ENCODE peak calls at places on chromosomes 1 and 21, in six cellular contexts. I is heart left ventricle, A is body of pancreas, E is neural crest cell, W is pancreas, Z is GM20000. R is an unnamed sample.
A peak's percentile ranks its signal among the peaks of the same experiment; 100 is the strongest.

GRCh38 chr1:212926364-212926757 is 24.0 kb upstream of the VASH2 start:
- DNase-seq in I (no peak), E (no peak), Z (no peak), A (no peak), W (no peak), R (no peak)

GRCh38 chr1:183896466-183897026 is 91.6 kb downstream of the RGL1 start:
- DNase-seq in I (no peak), E (no peak), Z (no peak), A (no peak), W (no peak), R (no peak)

GRCh38 chr21:15679630-15680029 is 50.2 kb upstream of the USP25 start:
- DNase-seq in A (no peak), I (no peak), E (no peak), Z (no peak), W (no peak), R (no peak)

GRCh38 chr1:192316692-192317091 is at the start of gene RGS21:
- DNase-seq in A (no peak), W (no peak), Z (no peak), I (no peak), E (no peak), R (no peak)

GRCh38 chr1:150558328-150558727 is 9.1 kb downstream of the ADAMTSL4 start:
- DNase-seq in A (no peak), I (no peak), W (no peak), Z (no peak), E (no peak), R (no peak)

GRCh38 chr1:244636488-244637259 is 16.3 kb upstream of the DESI2 start:
- DNase-seq in W (no peak), Z (no peak), A (no peak), I (no peak), E (no peak), R (no peak)

GRCh38 chr1:983736-984475 is 2.0 kb upstream of the PERM1 start:
- DNase-seq in A (peak; percentile 63), I (peak; percentile 44), Z (peak; percentile 86), E (peak; percentile 70), W (peak; percentile 57), R (no peak)

GRCh38 chr1:66938618-66939017 is 13.8 kb downstream of the MIER1 start:
- DNase-seq in W (no peak), I (no peak), E (no peak), A (no peak), Z (no peak), R (no peak)

GRCh38 chr21:44530221-44530902 is 9.6 kb downstream of the KRTAP10-1 start:
- DNase-seq in I (no peak), Z (no peak), E (no peak), A (no peak), W (peak; percentile 2), R (no peak)

GRCh38 chr1:227429447-227430359 is 111.4 kb upstream of the CDC42BPA start:
- DNase-seq in Z (no peak), E (no peak), A (no peak), W (no peak), I (peak; percentile 64), R (no peak)

GRCh38 chr1:235049217-235049616 is 79.4 kb downstream of the TOMM20 start:
- DNase-seq in A (no peak), I (no peak), W (no peak), Z (no peak), E (no peak), R (no peak)

GRCh38 chr1:109989656-109990653 is 5.4 kb downstream of the AHCYL1 start:
- DNase-seq in Z (no peak), I (no peak), W (no peak), E (no peak), A (no peak), R (no peak)

GRCh38 chr1:84377480-84378095 is 20.7 kb upstream of the DNASE2B start:
- DNase-seq in W (no peak), Z (no peak), E (no peak), A (no peak), I (peak; percentile 46), R (no peak)

GRCh38 chr1:114015075-114015474 is 35.8 kb downstream of the OLFML3 start:
- DNase-seq in W (no peak), I (no peak), A (no peak), E (no peak), Z (no peak), R (no peak)

GRCh38 chr1:47848985-47849610 is 148.1 kb downstream of the TRABD2B start:
- DNase-seq in A (no peak), E (no peak), Z (no peak), W (no peak), I (no peak), R (no peak)

GRCh38 chr1:59947047-59947938 is 20.7 kb upstream of the CYP2J2 start:
- DNase-seq in Z (peak; percentile 75), W (peak; percentile 71), A (peak; percentile 59), I (peak; percentile 44), E (peak; percentile 30), R (no peak)

GRCh38 chr1:160925652-160926241 is 28.9 kb downstream of the ITLN2 start:
- DNase-seq in E (no peak), W (no peak), I (no peak), Z (no peak), A (no peak), R (no peak)

GRCh38 chr1:116153692-116154031 is 42.5 kb downstream of the MAB21L3 start:
- DNase-seq in E (no peak), I (no peak), A (no peak), Z (no peak), W (no peak), R (no peak)

GRCh38 chr1:116152950-116153691 is 41.9 kb downstream of the MAB21L3 start:
- DNase-seq in E (no peak), A (no peak), I (no peak), Z (no peak), W (peak; percentile 31), R (peak; percentile 8)

GRCh38 chr1:116152577-116152943 is 41.4 kb downstream of the MAB21L3 start:
- DNase-seq in Z (no peak), W (no peak), A (no peak), E (no peak), I (no peak), R (peak; percentile 17)

GRCh38 chr1:116150368-116150767 is 39.2 kb downstream of the MAB21L3 start:
- DNase-seq in E (no peak), Z (no peak), W (no peak), I (no peak), A (no peak), R (no peak)

DNA sequence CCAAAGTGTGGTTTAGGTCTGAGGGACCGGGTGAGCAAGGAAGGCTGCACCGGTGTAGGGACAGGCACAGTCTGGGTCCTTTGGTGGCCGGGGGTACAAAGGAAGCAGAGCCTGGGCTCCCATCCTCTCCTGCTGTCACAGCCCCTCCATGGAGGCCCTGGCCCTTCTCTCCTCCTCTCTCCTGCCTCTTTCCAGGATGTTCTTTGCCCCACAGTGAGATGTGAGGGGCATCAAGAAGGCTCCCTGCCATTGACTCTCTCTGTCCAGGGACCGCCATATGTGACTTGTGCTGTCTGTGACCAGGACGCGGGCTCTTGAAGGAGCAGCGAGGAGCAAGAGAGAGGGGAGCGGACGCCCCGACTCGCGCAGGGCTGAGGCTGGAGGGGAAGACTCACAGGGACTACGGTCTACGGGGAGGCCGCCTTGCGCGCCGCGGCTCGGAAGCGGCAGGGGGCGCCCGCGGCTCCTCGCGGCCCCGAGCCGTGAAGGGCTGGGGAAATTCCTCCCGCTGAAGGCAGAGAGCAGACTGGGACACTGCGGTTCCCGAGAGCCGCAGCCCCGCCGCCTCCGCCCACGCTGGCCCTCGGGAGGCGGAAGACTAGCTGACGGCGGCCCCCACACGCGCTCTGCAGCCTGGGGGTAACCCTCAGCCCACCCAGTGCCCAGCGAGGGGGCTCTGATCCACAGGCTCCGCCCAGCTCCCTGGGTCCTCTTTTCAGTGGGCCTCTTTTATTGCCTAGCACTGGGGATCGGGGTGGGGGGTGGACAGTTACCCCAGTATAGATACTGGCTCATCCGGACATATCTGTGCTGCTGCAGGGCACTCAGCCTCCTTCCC is 40.8 kb downstream of the MAB21L3 start:
- DNase-seq in Z (peak; percentile 96), W (peak; percentile 81), E (peak; percentile 69), A (peak; percentile 77), I (peak; percentile 78), R (peak; percentile 92)
- TF ChIP-seq CTCF in Z (peak; percentile 94), W (peak; percentile 94), E (peak; percentile 92), A (peak; percentile 97), I (peak; percentile 90), R (peak; percentile 98)

DNA sequence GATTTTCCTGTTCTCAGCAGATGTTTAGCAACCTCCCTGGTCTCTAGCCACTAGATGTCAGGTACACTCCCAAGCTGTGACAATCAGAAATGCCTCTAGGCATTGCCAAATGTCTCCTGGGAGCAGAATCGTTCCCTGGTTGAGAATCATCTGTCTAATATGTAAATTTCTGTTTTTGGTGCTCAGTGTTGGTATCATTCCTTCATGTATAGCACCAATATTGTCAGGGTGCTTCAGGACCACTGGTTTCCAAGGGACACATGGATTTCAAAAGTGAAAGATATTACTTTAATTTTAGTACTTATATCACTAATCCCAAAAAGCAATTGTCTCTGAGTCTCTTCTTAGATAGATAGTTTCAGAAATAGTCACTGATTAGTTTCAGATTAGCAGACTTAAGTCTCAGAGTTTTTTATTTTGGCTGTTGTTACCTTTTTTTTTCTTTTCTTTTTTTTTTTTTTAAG is 160.1 kb downstream of the PTPRC start:
- DNase-seq in W (no peak), Z (peak; percentile 18), I (no peak), E (no peak), A (no peak), R (no peak)
- TF ChIP-seq CTCF in W (no peak), Z (no peak), I (no peak), E (no peak), A (no peak), R (no peak)

DNA sequence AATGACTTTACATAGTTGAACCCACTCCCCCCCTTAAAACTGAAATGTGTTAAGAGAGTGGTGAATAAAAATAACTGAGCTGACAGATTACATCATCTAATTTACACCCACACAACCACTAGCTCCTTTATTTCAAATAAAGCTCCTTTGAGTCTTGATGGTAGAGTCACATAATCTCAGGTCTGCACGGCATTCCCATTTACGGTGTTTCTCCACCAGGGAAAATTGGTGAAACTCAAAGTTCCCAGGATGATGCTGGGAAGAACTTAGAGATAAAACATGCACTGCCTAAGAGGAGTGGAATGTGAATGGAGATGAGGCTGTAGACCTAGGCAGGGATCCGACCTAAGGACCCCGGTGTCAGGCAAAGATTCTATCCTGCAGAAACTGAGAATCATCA is 727.8 kb upstream of the ADAMTS5 start:
- DNase-seq in Z (no peak), I (no peak), E (no peak), W (no peak), A (no peak), R (no peak)
- TF ChIP-seq CTCF in Z (no peak), I (no peak), E (no peak), W (no peak), A (no peak), R (no peak)

DNA sequence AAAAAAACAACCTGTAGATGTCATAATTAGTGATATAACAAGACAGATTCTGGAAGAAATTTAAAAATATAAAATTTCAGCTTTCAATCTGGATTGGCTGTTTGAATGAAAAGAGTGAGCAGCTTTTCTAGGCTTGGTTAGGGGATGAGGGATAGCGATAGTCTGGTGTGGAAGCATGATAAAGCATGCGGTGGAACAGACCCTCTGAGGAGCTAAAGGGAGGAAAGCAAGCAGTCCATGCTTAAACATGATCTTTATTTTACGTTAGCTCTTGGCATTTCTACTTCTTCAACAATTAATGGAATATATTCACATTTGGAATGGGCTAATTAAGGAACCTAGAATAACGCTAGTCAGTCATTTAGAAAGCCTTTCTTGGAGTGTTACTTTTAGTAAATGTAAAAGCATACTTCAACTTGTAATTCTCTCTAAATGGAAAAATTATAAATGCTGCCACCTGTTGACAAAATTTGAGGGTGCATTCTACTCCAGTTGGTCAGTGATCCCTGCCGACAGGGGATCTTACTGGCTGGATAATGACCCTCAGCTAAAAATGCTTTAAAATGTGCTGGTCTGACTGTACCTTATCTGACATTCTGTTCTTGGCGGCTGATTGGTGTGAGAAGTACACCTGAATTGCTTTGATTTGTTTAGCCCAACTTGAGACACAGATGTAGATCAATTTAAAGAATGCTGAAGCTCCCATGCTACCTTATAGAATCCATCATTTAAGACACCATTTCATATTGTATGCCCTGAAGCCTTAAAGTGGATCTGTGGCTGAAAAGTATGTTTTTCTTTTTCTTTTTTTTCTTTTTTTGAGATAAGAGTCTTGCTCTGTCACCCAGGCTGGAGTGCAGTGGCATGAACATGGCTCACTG is 61.2 kb downstream of the AK4 start:
- DNase-seq in Z (peak; percentile 57), A (peak; percentile 21), I (no peak), W (peak; percentile 29), E (peak; percentile 28), R (no peak)
- TF ChIP-seq CTCF in Z (peak; percentile 27), A (peak; percentile 39), I (peak; percentile 72), W (peak; percentile 45), E (peak; percentile 73), R (peak; percentile 78)